ENCODE peak calls at places on chromosomes 12 and 14, in eight cellular contexts. One of them, this sample, is unnamed. For H3K9me3, the result is how much of the 10 kb centered on the place peaks cover.

GRCh38 chr12:43104524-43104923 is 447.5 kb downstream of the ADAMTS20 start:
- DNase-seq in Peyer's patch: no peak
- DNase-seq in cardiac muscle cell: peak
- DNase-seq in BE2C: no peak
- DNase-seq in stomach: no peak
- DNase-seq in HCT116: no peak
- DNase-seq in upper lobe of right lung: no peak
- DNase-seq in spleen: no peak
- DNase-seq in this sample: no peak

GRCh38 chr14:102206901-102207300 is 67.2 kb downstream of the WDR20 start:
- DNase-seq in Peyer's patch: peak
- DNase-seq in upper lobe of right lung: no peak
- DNase-seq in spleen: no peak
- DNase-seq in stomach: peak
- DNase-seq in HCT116: no peak
- DNase-seq in cardiac muscle cell: no peak
- DNase-seq in BE2C: peak
- DNase-seq in this sample: no peak

GRCh38 chr14:65810326-65810725 is 397.8 kb downstream of the FUT8 start:
- DNase-seq in stomach: no peak
- DNase-seq in HCT116: no peak
- DNase-seq in Peyer's patch: no peak
- DNase-seq in BE2C: no peak
- DNase-seq in upper lobe of right lung: no peak
- DNase-seq in spleen: no peak
- DNase-seq in cardiac muscle cell: peak
- DNase-seq in this sample: no peak

GRCh38 chr12:227286-227915 is 13.4 kb upstream of the SLC6A12 start:
- DNase-seq in upper lobe of right lung: peak
- DNase-seq in cardiac muscle cell: no peak
- DNase-seq in stomach: no peak
- DNase-seq in Peyer's patch: no peak
- DNase-seq in HCT116: no peak
- DNase-seq in spleen: no peak
- DNase-seq in BE2C: no peak
- DNase-seq in this sample: no peak

GRCh38 chr12:48182659-48183058 is 785 bp upstream of the CCDC184 start:
- DNase-seq in Peyer's patch: no peak
- DNase-seq in cardiac muscle cell: no peak
- DNase-seq in upper lobe of right lung: no peak
- DNase-seq in spleen: no peak
- DNase-seq in BE2C: no peak
- DNase-seq in stomach: no peak
- DNase-seq in HCT116: no peak
- DNase-seq in this sample: no peak

GRCh38 chr12:122395319-122395718 is 27.1 kb downstream of the CLIP1 start:
- DNase-seq in upper lobe of right lung: no peak
- DNase-seq in cardiac muscle cell: peak
- DNase-seq in HCT116: peak
- DNase-seq in spleen: no peak
- DNase-seq in BE2C: no peak
- DNase-seq in Peyer's patch: no peak
- DNase-seq in stomach: no peak
- DNase-seq in this sample: no peak

GRCh38 chr14:55329999-55330710 is 58.9 kb downstream of the FBXO34 start:
- DNase-seq in cardiac muscle cell: no peak
- DNase-seq in stomach: no peak
- DNase-seq in upper lobe of right lung: no peak
- DNase-seq in spleen: no peak
- DNase-seq in Peyer's patch: no peak
- DNase-seq in HCT116: no peak
- DNase-seq in BE2C: no peak
- DNase-seq in this sample: peak

GRCh38 chr14:106174206-106174605 is 647.8 kb downstream of the TMEM121 start:
- DNase-seq in upper lobe of right lung: no peak
- DNase-seq in cardiac muscle cell: no peak
- DNase-seq in BE2C: no peak
- DNase-seq in Peyer's patch: no peak
- DNase-seq in stomach: peak
- DNase-seq in spleen: peak
- DNase-seq in HCT116: no peak
- DNase-seq in this sample: peak

DNA sequence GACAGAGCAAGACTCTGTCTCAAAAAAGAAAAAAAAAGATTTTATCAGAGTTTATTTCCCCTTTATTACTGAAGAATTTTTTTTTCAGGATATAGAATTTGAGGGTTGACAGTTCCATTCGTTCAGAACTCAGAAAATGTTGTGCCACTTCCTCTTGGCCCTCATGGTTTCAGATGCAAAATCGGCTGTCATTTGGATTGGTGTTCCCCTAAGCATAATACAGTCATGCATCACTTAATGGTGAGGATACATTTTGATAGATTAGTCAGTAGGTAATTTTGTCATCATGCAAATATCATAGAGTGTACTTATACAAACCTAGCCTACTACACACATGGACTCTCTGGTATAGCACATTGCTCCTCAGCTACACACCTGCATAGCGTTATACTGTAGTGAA is 263.9 kb upstream of the RTL1 start:
- DNase-seq in upper lobe of right lung: no peak
- DNase-seq in Peyer's patch: no peak
- DNase-seq in cardiac muscle cell: no peak
- DNase-seq in HCT116: peak
- DNase-seq in stomach: no peak
- DNase-seq in spleen: no peak
- DNase-seq in BE2C: no peak
- DNase-seq in this sample: no peak
- H3K9me3 ChIP-seq in upper lobe of right lung: under half
- H3K9me3 ChIP-seq in Peyer's patch: under half
- H3K9me3 ChIP-seq in cardiac muscle cell: under half
- H3K9me3 ChIP-seq in HCT116: under half
- H3K9me3 ChIP-seq in stomach: under half
- H3K9me3 ChIP-seq in spleen: under half
- H3K9me3 ChIP-seq in BE2C: under half
- H3K9me3 ChIP-seq in this sample: under half

GRCh38 chr12:34400986-34401658 is 378.8 kb downstream of the ALG10 start:
- DNase-seq in spleen: peak
- DNase-seq in stomach: peak
- DNase-seq in HCT116: no peak
- DNase-seq in cardiac muscle cell: no peak
- DNase-seq in Peyer's patch: peak
- DNase-seq in upper lobe of right lung: peak
- DNase-seq in BE2C: peak
- DNase-seq in this sample: no peak
- H3K9me3 ChIP-seq in spleen: half or more
- H3K9me3 ChIP-seq in stomach: under half
- H3K9me3 ChIP-seq in HCT116: under half
- H3K9me3 ChIP-seq in cardiac muscle cell: under half
- H3K9me3 ChIP-seq in Peyer's patch: under half
- H3K9me3 ChIP-seq in upper lobe of right lung: under half
- H3K9me3 ChIP-seq in BE2C: under half
- H3K9me3 ChIP-seq in this sample: under half

DNA sequence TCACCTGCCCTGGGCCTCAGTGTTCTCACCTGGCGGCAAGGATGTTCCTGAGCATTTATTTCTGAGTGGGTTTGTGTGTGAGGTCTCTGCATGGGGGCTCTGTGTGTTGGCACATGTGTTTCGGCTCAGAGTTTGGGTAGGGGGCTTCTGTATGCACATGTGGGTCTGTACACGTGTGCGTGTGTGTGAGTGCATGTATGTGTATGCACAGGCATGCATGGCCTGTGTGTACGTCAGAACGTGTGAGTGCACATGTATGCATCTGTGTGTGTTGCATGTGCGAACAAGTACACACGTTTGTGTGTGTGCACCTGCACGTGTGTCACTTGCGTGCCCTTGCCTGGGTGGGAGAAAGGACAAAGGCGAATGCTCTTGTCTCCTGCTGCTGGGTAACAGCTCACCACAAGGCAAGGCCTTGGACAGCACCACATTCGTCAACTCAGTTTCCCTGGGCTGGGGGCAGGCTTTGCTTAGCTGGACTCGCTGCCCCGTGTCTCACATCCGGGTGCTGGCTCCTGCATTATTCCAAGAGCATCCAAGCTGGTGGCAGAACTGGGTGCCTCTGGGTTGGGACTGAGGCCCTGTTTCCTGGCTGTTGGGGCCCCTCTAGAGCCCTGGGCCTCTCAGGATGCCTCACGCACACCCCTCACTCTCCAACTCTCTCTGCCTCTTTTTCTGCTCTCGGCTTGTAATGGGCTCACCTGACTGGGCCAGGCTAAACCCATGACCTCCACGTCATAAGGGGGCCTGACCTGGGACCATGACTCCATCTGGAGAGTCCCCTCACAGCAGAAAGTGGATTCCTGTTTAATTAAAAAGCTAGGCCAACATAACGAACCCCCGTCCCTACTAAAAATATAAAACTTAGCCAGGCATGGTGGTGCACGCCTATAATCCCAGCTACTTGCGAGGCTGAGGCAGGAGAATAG is 153.5 kb upstream of the C14orf180 start:
- DNase-seq in Peyer's patch: no peak
- DNase-seq in cardiac muscle cell: no peak
- DNase-seq in BE2C: no peak
- DNase-seq in stomach: no peak
- DNase-seq in HCT116: no peak
- DNase-seq in upper lobe of right lung: peak
- DNase-seq in spleen: no peak
- DNase-seq in this sample: no peak
- H3K9me3 ChIP-seq in Peyer's patch: under half
- H3K9me3 ChIP-seq in cardiac muscle cell: under half
- H3K9me3 ChIP-seq in BE2C: under half
- H3K9me3 ChIP-seq in stomach: under half
- H3K9me3 ChIP-seq in HCT116: under half
- H3K9me3 ChIP-seq in upper lobe of right lung: under half
- H3K9me3 ChIP-seq in spleen: under half
- H3K9me3 ChIP-seq in this sample: under half

GRCh38 chr12:128459067-128459466 is 192.1 kb downstream of the TMEM132C start:
- DNase-seq in upper lobe of right lung: no peak
- DNase-seq in stomach: no peak
- DNase-seq in Peyer's patch: no peak
- DNase-seq in spleen: no peak
- DNase-seq in cardiac muscle cell: no peak
- DNase-seq in BE2C: no peak
- DNase-seq in HCT116: no peak
- DNase-seq in this sample: no peak

GRCh38 chr12:128458301-128458974 is 191.5 kb downstream of the TMEM132C start:
- DNase-seq in BE2C: no peak
- DNase-seq in upper lobe of right lung: no peak
- DNase-seq in Peyer's patch: no peak
- DNase-seq in cardiac muscle cell: no peak
- DNase-seq in stomach: no peak
- DNase-seq in HCT116: no peak
- DNase-seq in spleen: no peak
- DNase-seq in this sample: no peak

GRCh38 chr12:128450810-128451209 is 183.8 kb downstream of the TMEM132C start:
- DNase-seq in HCT116: no peak
- DNase-seq in stomach: no peak
- DNase-seq in upper lobe of right lung: no peak
- DNase-seq in BE2C: no peak
- DNase-seq in spleen: no peak
- DNase-seq in Peyer's patch: no peak
- DNase-seq in cardiac muscle cell: no peak
- DNase-seq in this sample: no peak

DNA sequence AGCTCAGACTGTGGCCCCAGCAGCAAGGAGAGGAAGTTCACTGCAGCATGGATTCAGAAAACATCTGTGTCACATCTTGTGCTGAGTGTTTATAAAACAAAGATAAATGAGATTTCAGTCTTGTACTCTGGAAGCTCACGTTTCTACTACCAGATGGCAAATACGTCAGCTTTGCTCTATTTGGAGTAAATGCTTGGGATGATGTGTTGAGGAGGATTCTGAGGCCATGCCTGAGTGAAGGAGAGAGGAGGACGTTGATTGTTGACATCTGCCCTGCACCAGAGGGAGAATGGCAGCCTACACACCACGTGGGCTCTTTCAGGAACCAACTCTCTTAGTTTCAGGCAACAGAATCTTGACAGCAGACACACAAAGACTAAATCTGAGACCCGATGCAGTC is 188.9 kb downstream of the TMEM132C start:
- DNase-seq in Peyer's patch: no peak
- DNase-seq in upper lobe of right lung: no peak
- DNase-seq in cardiac muscle cell: no peak
- DNase-seq in stomach: no peak
- DNase-seq in HCT116: no peak
- DNase-seq in BE2C: no peak
- DNase-seq in spleen: no peak
- DNase-seq in this sample: no peak
- H3K9me3 ChIP-seq in Peyer's patch: under half
- H3K9me3 ChIP-seq in upper lobe of right lung: under half
- H3K9me3 ChIP-seq in cardiac muscle cell: under half
- H3K9me3 ChIP-seq in stomach: under half
- H3K9me3 ChIP-seq in HCT116: under half
- H3K9me3 ChIP-seq in BE2C: under half
- H3K9me3 ChIP-seq in spleen: under half
- H3K9me3 ChIP-seq in this sample: under half

GRCh38 chr14:32675433-32675832 is 263.2 kb upstream of the NPAS3 start:
- DNase-seq in stomach: no peak
- DNase-seq in BE2C: no peak
- DNase-seq in HCT116: no peak
- DNase-seq in cardiac muscle cell: no peak
- DNase-seq in Peyer's patch: no peak
- DNase-seq in spleen: no peak
- DNase-seq in upper lobe of right lung: no peak
- DNase-seq in this sample: no peak
- H3K9me3 ChIP-seq in stomach: under half
- H3K9me3 ChIP-seq in BE2C: under half
- H3K9me3 ChIP-seq in HCT116: under half
- H3K9me3 ChIP-seq in cardiac muscle cell: under half
- H3K9me3 ChIP-seq in Peyer's patch: under half
- H3K9me3 ChIP-seq in spleen: under half
- H3K9me3 ChIP-seq in upper lobe of right lung: under half
- H3K9me3 ChIP-seq in this sample: under half

DNA sequence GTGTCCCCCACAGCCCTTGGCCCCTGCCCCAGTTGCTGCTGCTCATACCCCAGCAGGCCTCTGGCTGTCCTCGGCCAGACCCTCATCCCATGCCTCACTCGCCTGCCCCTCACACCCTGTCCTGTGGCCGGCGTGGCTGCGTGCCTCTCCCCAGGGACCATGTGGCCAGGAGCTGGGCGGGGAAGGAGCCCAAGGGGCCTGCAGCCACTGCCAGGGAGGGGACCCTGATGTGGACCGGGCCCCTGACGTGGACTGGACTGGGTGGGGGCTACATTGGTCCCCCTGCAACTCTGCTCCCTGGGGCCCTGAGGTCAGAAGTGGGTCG is 10.9 kb downstream of the FBRSL1 start:
- DNase-seq in BE2C: no peak
- DNase-seq in cardiac muscle cell: no peak
- DNase-seq in stomach: no peak
- DNase-seq in spleen: no peak
- DNase-seq in HCT116: no peak
- DNase-seq in upper lobe of right lung: no peak
- DNase-seq in Peyer's patch: no peak
- DNase-seq in this sample: no peak
- H3K9me3 ChIP-seq in BE2C: under half
- H3K9me3 ChIP-seq in cardiac muscle cell: under half
- H3K9me3 ChIP-seq in stomach: under half
- H3K9me3 ChIP-seq in spleen: under half
- H3K9me3 ChIP-seq in HCT116: under half
- H3K9me3 ChIP-seq in upper lobe of right lung: under half
- H3K9me3 ChIP-seq in Peyer's patch: under half
- H3K9me3 ChIP-seq in this sample: under half

This sample was measured in CD4-positive, alpha-beta T cell.